ENCODE peak calls at places on chromosomes 1 and 21, in eight cellular contexts. C, F, J, L, Y, Z, N and E are unnamed samples.

GRCh38 chr1:52857443-52857842 is 14.9 kb downstream of the ZYG11A start:
- DNase-seq in C (no peak), F (no peak), J (no peak), L (no peak), Y (no peak), Z (no peak), N (no peak), E (no peak)

GRCh38 chr1:151158311-151158710 is 1.9 kb downstream of the TNFAIP8L2 start:
- DNase-seq in C (no peak), F (no peak), J (no peak), L (no peak), Y (no peak), Z (no peak), N (no peak), E (no peak)

GRCh38 chr1:104648269-104648691 is 898.6 kb downstream of the AMY1C start:
- DNase-seq in C (no peak), F (no peak), J (no peak), L (peak), Y (no peak), Z (peak), N (no peak), E (no peak)

GRCh38 chr1:12477936-12478611 is 139.9 kb downstream of the DHRS3 start:
- DNase-seq in C (peak), F (peak), J (peak), L (no peak), Y (peak), Z (peak), N (peak), E (peak)

GRCh38 chr1:247812637-247813036 is 11.3 kb downstream of the OR14A16 start:
- DNase-seq in C (no peak), F (no peak), J (no peak), L (no peak), Y (no peak), Z (no peak), N (no peak), E (no peak)

GRCh38 chr1:6794164-6794563 is 8.9 kb downstream of the CAMTA1 start:
- DNase-seq in C (no peak), F (no peak), J (no peak), L (no peak), Y (no peak), Z (peak), N (no peak), E (no peak)

GRCh38 chr1:224182057-224182865 is 779 bp upstream of the DEGS1 start:
- DNase-seq in C (no peak), F (peak), J (no peak), L (no peak), Y (no peak), Z (peak), N (peak), E (no peak)

GRCh38 chr1:92276082-92276481 is 22.7 kb downstream of the GLMN start:
- DNase-seq in C (no peak), F (no peak), J (no peak), L (no peak), Y (no peak), Z (no peak), N (no peak), E (no peak)

GRCh38 chr1:1121611-1122077 is 5.8 kb upstream of the C1orf159 start:
- DNase-seq in C (no peak), F (no peak), J (no peak), L (peak), Y (peak), Z (no peak), N (no peak), E (no peak)

GRCh38 chr21:15992171-15992570 is 262.4 kb downstream of the USP25 start:
- DNase-seq in C (no peak), F (no peak), J (no peak), L (peak), Y (no peak), Z (no peak), N (no peak), E (no peak)

GRCh38 chr1:44721521-44722361 is 9.2 kb downstream of the RNU5D-1 start:
- DNase-seq in C (no peak), F (peak), J (no peak), L (peak), Y (no peak), Z (peak), N (peak), E (peak)

GRCh38 chr1:202892501-202892900 is 3.6 kb upstream of the RABIF start:
- DNase-seq in C (no peak), F (no peak), J (no peak), L (no peak), Y (no peak), Z (no peak), N (no peak), E (no peak)

GRCh38 chr1:247291161-247291560 is 35.3 kb downstream of the VN1R5 start:
- DNase-seq in C (no peak), F (no peak), J (no peak), L (no peak), Y (no peak), Z (no peak), N (no peak), E (no peak)

GRCh38 chr1:201486158-201486557 is 17.2 kb upstream of the PHLDA3 start:
- DNase-seq in C (no peak), F (no peak), J (no peak), L (no peak), Y (no peak), Z (no peak), N (no peak), E (no peak)

GRCh38 chr1:203364013-203364730 is 13.2 kb upstream of the FMOD start:
- DNase-seq in C (no peak), F (no peak), J (no peak), L (no peak), Y (peak), Z (no peak), N (peak), E (no peak)

GRCh38 chr1:23178931-23179330 is 10.3 kb upstream of the LUZP1 start:
- DNase-seq in C (no peak), F (no peak), J (no peak), L (no peak), Y (no peak), Z (no peak), N (no peak), E (no peak)

GRCh38 chr1:32431736-32432400 is 33.0 kb upstream of the ZBTB8B start:
- DNase-seq in C (no peak), F (no peak), J (no peak), L (no peak), Y (no peak), Z (no peak), N (no peak), E (no peak)

GRCh38 chr1:43987159-43988022 is 4.0 kb upstream of the CCDC24 start:
- DNase-seq in C (no peak), F (no peak), J (no peak), L (no peak), Y (no peak), Z (no peak), N (no peak), E (no peak)

GRCh38 chr1:201476670-201477344 is 7.8 kb upstream of the PHLDA3 start:
- DNase-seq in C (no peak), F (peak), J (peak), L (no peak), Y (no peak), Z (no peak), N (no peak), E (no peak)

GRCh38 chr1:226362346-226362745 is 45.5 kb downstream of the PARP1 start:
- DNase-seq in C (no peak), F (no peak), J (no peak), L (no peak), Y (no peak), Z (no peak), N (no peak), E (no peak)

GRCh38 chr1:36480161-36480560 is 2.6 kb downstream of the CSF3R start:
- DNase-seq in C (no peak), F (no peak), J (no peak), L (no peak), Y (no peak), Z (no peak), N (no peak), E (no peak)

GRCh38 chr1:151158751-151159251 is 2.4 kb downstream of the TNFAIP8L2 start:
- DNase-seq in C (no peak), F (peak), J (no peak), L (no peak), Y (no peak), Z (no peak), N (no peak), E (no peak)

GRCh38 chr21:45468051-45468970 is 63.3 kb downstream of the COL18A1 start:
- DNase-seq in C (no peak), F (no peak), J (no peak), L (no peak), Y (peak), Z (no peak), N (no peak), E (no peak)

GRCh38 chr21:35436899-35437298 is 387.8 kb upstream of the RUNX1 start:
- DNase-seq in C (no peak), F (no peak), J (no peak), L (no peak), Y (no peak), Z (no peak), N (no peak), E (no peak)

GRCh38 chr1:211697356-211697755 is 21.9 kb upstream of the NEK2 start:
- DNase-seq in C (no peak), F (no peak), J (no peak), L (no peak), Y (no peak), Z (no peak), N (no peak), E (no peak)

GRCh38 chr1:44798481-44799365 is 1.5 kb upstream of the PLK3 start:
- DNase-seq in C (no peak), F (peak), J (no peak), L (no peak), Y (no peak), Z (no peak), N (no peak), E (peak)

GRCh38 chr1:84892657-84893618 is at the start of gene LPAR3:
- DNase-seq in C (no peak), F (peak), J (peak), L (no peak), Y (peak), Z (no peak), N (no peak), E (no peak)

GRCh38 chr1:168287237-168287664 is 6.6 kb downstream of the TBX19 start:
- DNase-seq in C (no peak), F (no peak), J (no peak), L (no peak), Y (no peak), Z (no peak), N (no peak), E (no peak)

GRCh38 chr1:24322636-24323177 is 3.5 kb downstream of the GRHL3 start:
- DNase-seq in C (no peak), F (no peak), J (no peak), L (no peak), Y (no peak), Z (no peak), N (no peak), E (no peak)

GRCh38 chr1:16349847-16350406 is 2.4 kb downstream of the FBXO42 start:
- DNase-seq in C (no peak), F (no peak), J (no peak), L (no peak), Y (no peak), Z (no peak), N (no peak), E (no peak)

GRCh38 chr1:101264699-101265098 is 27.9 kb downstream of the S1PR1 start:
- DNase-seq in C (peak), F (no peak), J (no peak), L (no peak), Y (no peak), Z (no peak), N (no peak), E (no peak)

GRCh38 chr1:168243636-168244212 is 17.9 kb downstream of the SFT2D2 start:
- DNase-seq in C (no peak), F (no peak), J (no peak), L (no peak), Y (no peak), Z (no peak), N (no peak), E (no peak)

GRCh38 chr1:62395291-62395690 is 41.6 kb upstream of the USP1 start:
- DNase-seq in C (no peak), F (no peak), J (no peak), L (no peak), Y (no peak), Z (no peak), N (no peak), E (no peak)

GRCh38 chr1:184693011-184693410 is 61.6 kb downstream of the EDEM3 start:
- DNase-seq in C (no peak), F (no peak), J (no peak), L (no peak), Y (no peak), Z (no peak), N (no peak), E (no peak)

DNA sequence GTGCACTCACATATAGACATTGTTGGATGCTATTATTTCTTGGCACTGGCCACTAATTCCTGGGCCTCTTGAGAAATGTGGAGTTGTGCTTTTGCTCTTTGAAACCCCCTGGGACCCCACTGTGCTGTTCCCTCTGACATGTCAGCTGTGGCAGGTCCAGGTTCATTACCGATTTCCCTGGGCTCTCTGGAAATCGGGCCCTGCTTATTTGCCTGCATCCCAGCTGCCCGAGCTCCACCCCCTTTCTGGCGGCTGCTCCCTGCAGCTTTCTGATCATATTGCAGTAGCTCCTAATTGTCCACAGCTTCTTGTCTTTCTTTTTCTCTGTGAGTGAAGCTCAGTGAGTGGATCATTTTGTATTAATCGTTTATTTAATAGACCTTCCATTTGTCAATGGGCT is 183.7 kb upstream of the FAM78B start:
- DNase-seq in C (no peak), F (no peak), J (no peak), L (no peak), Y (no peak), Z (no peak), N (no peak), E (no peak)
- TF ChIP-seq POLR2A in C (no peak), F (no peak), J (no peak), L (no peak), Y (no peak), Z (no peak), N (no peak), E (no peak)

DNA sequence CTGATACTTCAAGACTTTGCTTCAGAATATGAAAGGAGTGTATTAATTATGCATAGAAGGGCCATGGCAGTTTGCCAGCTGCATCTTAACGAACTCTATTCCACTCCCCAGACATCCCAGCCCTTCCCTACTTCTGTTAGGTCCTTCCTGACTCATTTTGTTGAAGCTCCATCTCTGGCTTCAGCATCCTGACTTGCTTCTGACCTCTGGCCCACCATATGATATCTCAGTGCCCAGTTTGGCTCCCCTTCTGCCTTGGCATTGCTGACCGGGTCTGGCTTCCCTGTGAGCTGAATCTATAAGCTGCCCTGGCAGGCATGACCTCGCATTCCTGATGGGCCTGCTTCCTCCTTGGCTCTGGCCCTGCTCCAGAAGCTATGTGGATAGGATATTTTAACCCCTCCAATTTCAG is 27.6 kb upstream of the ARHGAP29 start:
- DNase-seq in C (no peak), F (no peak), J (no peak), L (no peak), Y (no peak), Z (no peak), N (peak), E (no peak)
- TF ChIP-seq POLR2A in C (no peak), F (no peak), J (no peak), L (no peak), Y (no peak), Z (no peak), N (no peak), E (no peak)

GRCh38 chr21:44088401-44088780 is 18.8 kb upstream of the PWP2 start:
- DNase-seq in C (no peak), F (no peak), J (no peak), L (no peak), Y (no peak), Z (no peak), N (peak), E (peak)

GRCh38 chr21:44087426-44088400 is 19.5 kb upstream of the PWP2 start:
- DNase-seq in C (no peak), F (no peak), J (no peak), L (no peak), Y (no peak), Z (no peak), N (peak), E (peak)

GRCh38 chr21:44090332-44090731 is 16.9 kb upstream of the PWP2 start:
- DNase-seq in C (no peak), F (no peak), J (peak), L (no peak), Y (no peak), Z (no peak), N (peak), E (peak)

GRCh38 chr21:44086636-44087425 is 20.4 kb upstream of the PWP2 start:
- DNase-seq in C (no peak), F (no peak), J (no peak), L (no peak), Y (no peak), Z (no peak), N (peak), E (no peak)

DNA sequence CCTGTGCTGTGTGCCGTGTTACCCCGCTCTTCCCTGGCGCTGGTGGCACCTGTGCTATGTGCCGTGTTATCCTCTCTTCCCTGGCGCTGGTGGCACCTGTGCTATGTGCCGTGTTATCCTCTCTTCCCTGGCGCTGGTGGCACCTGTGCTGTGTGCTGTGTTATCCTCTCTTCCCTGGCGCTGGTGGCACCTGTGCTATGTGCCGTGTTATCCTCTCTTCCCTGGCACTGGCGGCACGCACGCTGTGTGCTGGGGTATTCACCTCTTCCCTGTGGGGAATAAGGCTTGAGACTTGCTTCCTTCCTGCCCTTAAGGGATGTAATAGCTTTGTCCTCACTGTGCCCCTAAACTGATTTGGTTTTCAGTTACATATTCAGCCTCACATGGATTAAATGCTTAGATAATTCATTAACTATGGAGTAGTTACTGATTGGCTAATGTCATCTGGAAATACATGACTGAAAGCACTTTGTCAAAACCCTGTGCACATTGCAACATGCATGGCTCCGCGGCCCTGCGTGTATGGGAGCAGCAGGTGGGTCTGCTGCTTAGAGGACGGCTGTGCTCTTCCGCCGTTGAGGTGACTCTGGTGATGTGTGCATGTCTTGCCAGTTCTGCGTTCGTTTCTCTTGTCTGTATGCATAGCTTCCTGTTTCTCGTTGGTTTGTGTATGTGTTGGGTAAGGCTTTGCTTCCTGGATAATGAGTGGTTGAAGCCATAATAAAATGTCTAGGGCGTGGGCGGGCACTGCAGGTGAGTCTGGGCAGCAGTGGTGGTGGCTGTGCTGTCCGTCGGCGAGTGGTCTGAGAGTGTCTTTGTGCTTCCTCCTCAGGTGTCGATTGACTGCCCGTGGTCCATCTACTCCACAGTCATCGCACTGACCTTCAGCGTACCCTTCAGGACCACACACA is 17.9 kb upstream of the PWP2 start:
- DNase-seq in C (no peak), F (no peak), J (peak), L (no peak), Y (no peak), Z (no peak), N (peak), E (peak)
- TF ChIP-seq POLR2A in C (no peak), F (no peak), J (no peak), L (no peak), Y (no peak), Z (no peak), N (no peak), E (peak)

DNA sequence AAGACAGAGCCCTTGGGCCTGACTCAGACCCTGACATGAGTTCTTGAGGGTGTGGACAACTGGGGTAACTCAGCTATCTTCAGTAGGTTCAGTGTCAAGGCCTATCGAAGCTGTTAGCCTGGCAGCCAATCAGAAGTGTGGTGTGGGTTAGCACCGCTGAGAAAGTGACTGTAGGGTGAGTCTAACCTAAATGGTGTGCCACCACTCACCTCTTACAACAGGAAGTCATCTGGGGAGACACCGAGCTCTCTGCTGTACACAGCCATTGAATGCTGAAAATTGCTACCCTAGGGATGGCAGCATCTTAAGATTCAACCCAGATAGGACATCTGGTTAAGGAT is 44.6 kb downstream of the RASSF5 start:
- DNase-seq in C (no peak), F (no peak), J (no peak), L (no peak), Y (no peak), Z (no peak), N (no peak), E (peak)
- TF ChIP-seq POLR2A in C (no peak), F (no peak), J (no peak), L (no peak), Y (no peak), Z (no peak), N (no peak), E (no peak)

GRCh38 chr1:222712253-222713090 is at the start of the genes AIDA and BROX:
- DNase-seq in C (peak), F (peak), J (peak), L (peak), Y (peak), Z (peak), N (peak), E (peak)
- TF ChIP-seq POLR2A in C (no peak), F (no peak), J (peak), L (peak), Y (peak), Z (no peak), N (no peak), E (peak)